ENCODE peak calls at places on chromosomes 12 and 14, in seven cellular contexts. One of them, this sample, is unnamed.

GRCh38 chr12:69925291-69925690 is 100.3 kb downstream of the MYRFL start:
- DNase-seq in RWPE1: no peak
- DNase-seq in astrocyte of the cerebellum: no peak
- DNase-seq in gastrocnemius medialis: no peak
- DNase-seq in lower lobe of right lung: no peak
- DNase-seq in Calu3: no peak
- DNase-seq in RWPE2: no peak
- DNase-seq in this sample: no peak

GRCh38 chr12:31274520-31275300 is 51.2 kb downstream of the SINHCAF start:
- DNase-seq in RWPE1: no peak
- DNase-seq in astrocyte of the cerebellum: no peak
- DNase-seq in gastrocnemius medialis: no peak
- DNase-seq in lower lobe of right lung: no peak
- DNase-seq in Calu3: no peak
- DNase-seq in RWPE2: no peak
- DNase-seq in this sample: no peak

GRCh38 chr12:25424186-25424854 is 128.8 kb downstream of the LMNTD1 start:
- DNase-seq in RWPE1: no peak
- DNase-seq in astrocyte of the cerebellum: no peak
- DNase-seq in gastrocnemius medialis: no peak
- DNase-seq in lower lobe of right lung: no peak
- DNase-seq in Calu3: no peak
- DNase-seq in RWPE2: no peak
- DNase-seq in this sample: no peak

GRCh38 chr12:118188690-118189371 is 52.9 kb downstream of the PEBP1 start:
- DNase-seq in RWPE1: no peak
- DNase-seq in astrocyte of the cerebellum: no peak
- DNase-seq in gastrocnemius medialis: no peak
- DNase-seq in lower lobe of right lung: no peak
- DNase-seq in Calu3: no peak
- DNase-seq in RWPE2: no peak
- DNase-seq in this sample: no peak

GRCh38 chr12:54840293-54840692 is 14.0 kb upstream of the MUCL1 start:
- DNase-seq in RWPE1: no peak
- DNase-seq in astrocyte of the cerebellum: no peak
- DNase-seq in gastrocnemius medialis: no peak
- DNase-seq in lower lobe of right lung: no peak
- DNase-seq in Calu3: no peak
- DNase-seq in RWPE2: no peak
- DNase-seq in this sample: no peak

GRCh38 chr14:105912641-105913180 is 386.3 kb downstream of the TMEM121 start:
- DNase-seq in RWPE1: no peak
- DNase-seq in astrocyte of the cerebellum: no peak
- DNase-seq in gastrocnemius medialis: no peak
- DNase-seq in lower lobe of right lung: peak
- DNase-seq in Calu3: no peak
- DNase-seq in RWPE2: peak
- DNase-seq in this sample: no peak

GRCh38 chr12:76685246-76685678 is 78.7 kb upstream of the ZDHHC17 start:
- DNase-seq in RWPE1: no peak
- DNase-seq in astrocyte of the cerebellum: peak
- DNase-seq in gastrocnemius medialis: no peak
- DNase-seq in lower lobe of right lung: no peak
- DNase-seq in Calu3: no peak
- DNase-seq in RWPE2: no peak
- DNase-seq in this sample: no peak

GRCh38 chr14:104925941-104926609 is 1.4 kb downstream of the PLD4 start:
- DNase-seq in RWPE1: no peak
- DNase-seq in astrocyte of the cerebellum: no peak
- DNase-seq in gastrocnemius medialis: no peak
- DNase-seq in lower lobe of right lung: peak
- DNase-seq in Calu3: no peak
- DNase-seq in RWPE2: peak
- DNase-seq in this sample: no peak

GRCh38 chr12:118983147-118983824 is 1.9 kb downstream of the SRRM4 start:
- DNase-seq in RWPE1: no peak
- DNase-seq in astrocyte of the cerebellum: no peak
- DNase-seq in gastrocnemius medialis: no peak
- DNase-seq in lower lobe of right lung: no peak
- DNase-seq in Calu3: no peak
- DNase-seq in RWPE2: no peak
- DNase-seq in this sample: no peak

GRCh38 chr14:33629721-33630287 is 321.1 kb downstream of the EGLN3 start:
- DNase-seq in RWPE1: no peak
- DNase-seq in astrocyte of the cerebellum: no peak
- DNase-seq in gastrocnemius medialis: no peak
- DNase-seq in lower lobe of right lung: no peak
- DNase-seq in Calu3: no peak
- DNase-seq in RWPE2: no peak
- DNase-seq in this sample: no peak

GRCh38 chr12:47577213-47577612 is 128.6 kb downstream of the RPAP3 start:
- DNase-seq in RWPE1: no peak
- DNase-seq in astrocyte of the cerebellum: no peak
- DNase-seq in gastrocnemius medialis: no peak
- DNase-seq in lower lobe of right lung: no peak
- DNase-seq in Calu3: no peak
- DNase-seq in RWPE2: no peak
- DNase-seq in this sample: no peak

GRCh38 chr14:100076133-100076532 is 10.9 kb downstream of the EVL start:
- DNase-seq in RWPE1: no peak
- DNase-seq in astrocyte of the cerebellum: no peak
- DNase-seq in gastrocnemius medialis: no peak
- DNase-seq in lower lobe of right lung: peak
- DNase-seq in Calu3: no peak
- DNase-seq in RWPE2: no peak
- DNase-seq in this sample: peak

GRCh38 chr14:104373855-104374717 is 205.5 kb upstream of the C14orf180 start:
- DNase-seq in RWPE1: no peak
- DNase-seq in astrocyte of the cerebellum: no peak
- DNase-seq in gastrocnemius medialis: no peak
- DNase-seq in lower lobe of right lung: no peak
- DNase-seq in Calu3: no peak
- DNase-seq in RWPE2: peak
- DNase-seq in this sample: no peak

GRCh38 chr14:98018626-98019025 is 1221.4 kb downstream of the VRK1 start:
- DNase-seq in RWPE1: no peak
- DNase-seq in astrocyte of the cerebellum: no peak
- DNase-seq in gastrocnemius medialis: no peak
- DNase-seq in lower lobe of right lung: no peak
- DNase-seq in Calu3: no peak
- DNase-seq in RWPE2: no peak
- DNase-seq in this sample: no peak

GRCh38 chr14:91919814-91920213 is 27.7 kb downstream of the FBLN5 start:
- DNase-seq in RWPE1: no peak
- DNase-seq in astrocyte of the cerebellum: no peak
- DNase-seq in gastrocnemius medialis: peak
- DNase-seq in lower lobe of right lung: no peak
- DNase-seq in Calu3: no peak
- DNase-seq in RWPE2: no peak
- DNase-seq in this sample: no peak

GRCh38 chr12:4115570-4115969 is 158.0 kb upstream of the CCND2 start:
- DNase-seq in RWPE1: no peak
- DNase-seq in astrocyte of the cerebellum: no peak
- DNase-seq in gastrocnemius medialis: no peak
- DNase-seq in lower lobe of right lung: no peak
- DNase-seq in Calu3: no peak
- DNase-seq in RWPE2: peak
- DNase-seq in this sample: peak

GRCh38 chr14:24145700-24146621 is at the start of gene PSME2:
- DNase-seq in RWPE1: no peak
- DNase-seq in astrocyte of the cerebellum: no peak
- DNase-seq in gastrocnemius medialis: no peak
- DNase-seq in lower lobe of right lung: no peak
- DNase-seq in Calu3: no peak
- DNase-seq in RWPE2: no peak
- DNase-seq in this sample: no peak

GRCh38 chr12:57795354-57795753 is 12.8 kb downstream of the TSFM start:
- DNase-seq in RWPE1: peak
- DNase-seq in astrocyte of the cerebellum: no peak
- DNase-seq in gastrocnemius medialis: no peak
- DNase-seq in lower lobe of right lung: no peak
- DNase-seq in Calu3: no peak
- DNase-seq in RWPE2: no peak
- DNase-seq in this sample: no peak

GRCh38 chr12:57182918-57183575 is 33.5 kb upstream of the NXPH4 start:
- DNase-seq in RWPE1: peak
- DNase-seq in astrocyte of the cerebellum: peak
- DNase-seq in gastrocnemius medialis: peak
- DNase-seq in lower lobe of right lung: peak
- DNase-seq in Calu3: peak
- DNase-seq in RWPE2: no peak
- DNase-seq in this sample: no peak

GRCh38 chr12:65956056-65956738 is 131.9 kb downstream of the HMGA2 start:
- DNase-seq in RWPE1: no peak
- DNase-seq in astrocyte of the cerebellum: no peak
- DNase-seq in gastrocnemius medialis: no peak
- DNase-seq in lower lobe of right lung: no peak
- DNase-seq in Calu3: no peak
- DNase-seq in RWPE2: no peak
- DNase-seq in this sample: no peak

GRCh38 chr14:54881761-54882401 is 20.7 kb downstream of the GCH1 start:
- DNase-seq in RWPE1: peak
- DNase-seq in astrocyte of the cerebellum: no peak
- DNase-seq in gastrocnemius medialis: no peak
- DNase-seq in lower lobe of right lung: no peak
- DNase-seq in Calu3: no peak
- DNase-seq in RWPE2: no peak
- DNase-seq in this sample: no peak

GRCh38 chr12:30622509-30622908 is 73.2 kb downstream of the IPO8 start:
- DNase-seq in RWPE1: peak
- DNase-seq in astrocyte of the cerebellum: no peak
- DNase-seq in gastrocnemius medialis: no peak
- DNase-seq in lower lobe of right lung: no peak
- DNase-seq in Calu3: no peak
- DNase-seq in RWPE2: no peak
- DNase-seq in this sample: no peak

GRCh38 chr14:102121567-102121966 is 18.1 kb upstream of the WDR20 start:
- DNase-seq in RWPE1: no peak
- DNase-seq in astrocyte of the cerebellum: no peak
- DNase-seq in gastrocnemius medialis: no peak
- DNase-seq in lower lobe of right lung: no peak
- DNase-seq in Calu3: no peak
- DNase-seq in RWPE2: no peak
- DNase-seq in this sample: no peak

DNA sequence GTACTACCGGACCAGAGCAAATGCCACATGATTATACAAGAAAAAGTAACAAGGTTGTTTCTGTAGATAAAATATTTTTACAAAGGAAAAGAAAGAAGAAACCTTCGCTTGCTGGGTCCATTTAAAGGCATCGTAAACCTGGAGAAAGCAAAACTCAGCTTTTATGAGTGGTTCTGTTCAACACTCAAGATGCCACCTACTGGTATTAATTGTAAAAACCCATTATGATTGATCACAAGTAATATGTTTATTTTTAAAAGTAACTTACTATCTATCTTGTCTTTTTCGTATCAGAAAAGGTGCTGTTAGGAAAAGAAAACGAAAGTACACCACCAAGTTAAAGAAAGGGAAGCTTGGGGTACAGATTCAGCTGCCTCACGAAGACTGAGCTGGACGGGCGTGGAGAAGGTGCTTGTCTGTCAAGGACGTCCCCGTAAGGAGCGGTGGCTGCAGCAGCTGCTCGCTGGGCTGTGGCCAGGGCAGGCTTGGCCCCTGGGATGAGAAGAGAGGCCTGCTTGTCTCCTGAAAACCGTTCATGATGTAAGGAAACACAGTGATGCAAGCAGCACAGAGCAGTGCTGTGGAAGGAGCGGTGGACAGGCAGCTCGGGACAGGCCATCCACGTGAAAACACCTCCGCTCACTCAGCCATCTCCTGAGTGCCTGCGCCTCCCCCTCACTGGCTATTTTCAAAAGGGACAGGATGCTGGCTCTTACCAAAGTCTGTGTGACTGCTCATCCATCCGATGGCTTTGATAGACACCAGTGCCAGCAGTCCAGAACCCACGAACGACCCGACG is 25.0 kb downstream of the SLC15A4 start:
- DNase-seq in RWPE1: no peak
- DNase-seq in astrocyte of the cerebellum: no peak
- DNase-seq in gastrocnemius medialis: peak
- DNase-seq in lower lobe of right lung: peak
- DNase-seq in Calu3: no peak
- DNase-seq in RWPE2: no peak
- DNase-seq in this sample: no peak
- TF ChIP-seq CTCF in RWPE1: no peak
- TF ChIP-seq CTCF in astrocyte of the cerebellum: peak
- TF ChIP-seq CTCF in gastrocnemius medialis: no peak
- TF ChIP-seq CTCF in lower lobe of right lung: no peak
- TF ChIP-seq CTCF in Calu3: no peak
- TF ChIP-seq CTCF in RWPE2: peak
- TF ChIP-seq CTCF in this sample: peak

GRCh38 chr14:57632649-57633048 is 139.0 kb upstream of the CCDC198 start:
- DNase-seq in RWPE1: no peak
- DNase-seq in astrocyte of the cerebellum: no peak
- DNase-seq in gastrocnemius medialis: no peak
- DNase-seq in lower lobe of right lung: no peak
- DNase-seq in Calu3: no peak
- DNase-seq in RWPE2: no peak
- DNase-seq in this sample: no peak

GRCh38 chr14:57637901-57638300 is 144.2 kb upstream of the CCDC198 start:
- DNase-seq in RWPE1: no peak
- DNase-seq in astrocyte of the cerebellum: no peak
- DNase-seq in gastrocnemius medialis: no peak
- DNase-seq in lower lobe of right lung: no peak
- DNase-seq in Calu3: no peak
- DNase-seq in RWPE2: no peak
- DNase-seq in this sample: no peak

DNA sequence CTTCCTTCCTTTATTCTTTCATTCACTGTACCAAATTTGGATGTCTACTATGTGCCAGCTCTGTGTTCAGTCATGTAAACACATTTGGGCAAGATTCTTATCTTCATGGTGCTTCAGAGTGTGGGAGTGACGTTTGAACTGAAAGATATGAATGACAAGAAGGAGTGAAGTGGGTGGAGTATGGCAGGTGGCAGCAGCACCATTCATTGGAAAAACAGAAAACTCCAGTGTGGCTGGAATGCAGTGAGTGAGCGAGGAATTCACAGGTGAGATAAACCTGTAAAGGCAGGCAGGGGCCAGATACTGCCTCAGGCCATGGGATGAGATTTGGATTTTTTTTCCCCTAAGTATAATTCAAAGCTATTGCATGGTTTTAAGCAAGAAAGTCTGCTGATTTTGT is 140.7 kb upstream of the CCDC198 start:
- DNase-seq in RWPE1: peak
- DNase-seq in astrocyte of the cerebellum: no peak
- DNase-seq in gastrocnemius medialis: no peak
- DNase-seq in lower lobe of right lung: no peak
- DNase-seq in Calu3: no peak
- DNase-seq in RWPE2: no peak
- DNase-seq in this sample: no peak
- TF ChIP-seq CTCF in RWPE1: no peak
- TF ChIP-seq CTCF in astrocyte of the cerebellum: no peak
- TF ChIP-seq CTCF in gastrocnemius medialis: no peak
- TF ChIP-seq CTCF in lower lobe of right lung: no peak
- TF ChIP-seq CTCF in Calu3: no peak
- TF ChIP-seq CTCF in RWPE2: no peak
- TF ChIP-seq CTCF in this sample: no peak

GRCh38 chr12:868722-869121 is 80.8 kb downstream of the RAD52 start:
- DNase-seq in RWPE1: no peak
- DNase-seq in astrocyte of the cerebellum: no peak
- DNase-seq in gastrocnemius medialis: no peak
- DNase-seq in lower lobe of right lung: no peak
- DNase-seq in Calu3: no peak
- DNase-seq in RWPE2: no peak
- DNase-seq in this sample: no peak
- TF ChIP-seq CTCF in RWPE1: no peak
- TF ChIP-seq CTCF in astrocyte of the cerebellum: peak
- TF ChIP-seq CTCF in gastrocnemius medialis: no peak
- TF ChIP-seq CTCF in lower lobe of right lung: no peak
- TF ChIP-seq CTCF in Calu3: no peak
- TF ChIP-seq CTCF in RWPE2: peak
- TF ChIP-seq CTCF in this sample: peak

GRCh38 chr12:45543887-45544286 is 185.6 kb upstream of the ARID2 start:
- DNase-seq in RWPE1: peak
- DNase-seq in astrocyte of the cerebellum: peak
- DNase-seq in gastrocnemius medialis: peak
- DNase-seq in lower lobe of right lung: no peak
- DNase-seq in Calu3: peak
- DNase-seq in RWPE2: no peak
- DNase-seq in this sample: no peak
- TF ChIP-seq CTCF in RWPE1: peak
- TF ChIP-seq CTCF in astrocyte of the cerebellum: peak
- TF ChIP-seq CTCF in gastrocnemius medialis: peak
- TF ChIP-seq CTCF in lower lobe of right lung: peak
- TF ChIP-seq CTCF in Calu3: peak
- TF ChIP-seq CTCF in RWPE2: peak
- TF ChIP-seq CTCF in this sample: peak

This sample was measured in osteocyte.